ENCODE peak calls at places on chromosomes 12 and 14, in seven cellular contexts. One of them, this sample, is unnamed.

GRCh38 chr14:90774316-90774715 is 41.9 kb downstream of the TTC7B start:
- DNase-seq in NCI-H146: no peak
- DNase-seq in IMR-90: no peak
- DNase-seq in left ventricle myocardium superior: no peak
- DNase-seq in lower leg skin: no peak
- DNase-seq in NCI-H1417: no peak
- DNase-seq in M059J: no peak
- DNase-seq in this sample: no peak

GRCh38 chr12:10364839-10365681 is 24.8 kb downstream of the KLRK1 start:
- DNase-seq in NCI-H146: peak
- DNase-seq in IMR-90: peak
- DNase-seq in left ventricle myocardium superior: peak
- DNase-seq in lower leg skin: peak
- DNase-seq in NCI-H1417: peak
- DNase-seq in M059J: peak
- DNase-seq in this sample: peak

GRCh38 chr14:55073856-55074255 is 22.4 kb downstream of the MAPK1IP1L start:
- DNase-seq in NCI-H146: no peak
- DNase-seq in IMR-90: peak
- DNase-seq in left ventricle myocardium superior: no peak
- DNase-seq in lower leg skin: no peak
- DNase-seq in NCI-H1417: no peak
- DNase-seq in M059J: peak
- DNase-seq in this sample: no peak

GRCh38 chr12:85036241-85036707 is at the start of the genes LRRIQ1 and TSPAN19:
- DNase-seq in NCI-H146: peak
- DNase-seq in IMR-90: peak
- DNase-seq in left ventricle myocardium superior: peak
- DNase-seq in lower leg skin: peak
- DNase-seq in NCI-H1417: peak
- DNase-seq in M059J: peak
- DNase-seq in this sample: no peak

GRCh38 chr12:13592063-13592942 is 389.1 kb downstream of the GRIN2B start:
- DNase-seq in NCI-H146: no peak
- DNase-seq in IMR-90: no peak
- DNase-seq in left ventricle myocardium superior: no peak
- DNase-seq in lower leg skin: no peak
- DNase-seq in NCI-H1417: no peak
- DNase-seq in M059J: no peak
- DNase-seq in this sample: no peak

GRCh38 chr14:32381869-32382268 is 52.8 kb downstream of the AKAP6 start:
- DNase-seq in NCI-H146: no peak
- DNase-seq in IMR-90: no peak
- DNase-seq in left ventricle myocardium superior: no peak
- DNase-seq in lower leg skin: no peak
- DNase-seq in NCI-H1417: no peak
- DNase-seq in M059J: no peak
- DNase-seq in this sample: no peak

GRCh38 chr12:67940780-67941243 is 48.4 kb upstream of the IFNG-AS1 start:
- DNase-seq in NCI-H146: no peak
- DNase-seq in IMR-90: peak
- DNase-seq in left ventricle myocardium superior: no peak
- DNase-seq in lower leg skin: no peak
- DNase-seq in NCI-H1417: no peak
- DNase-seq in M059J: peak
- DNase-seq in this sample: no peak

GRCh38 chr12:86917121-86917520 is 660.9 kb upstream of the MGAT4C start:
- DNase-seq in NCI-H146: no peak
- DNase-seq in IMR-90: no peak
- DNase-seq in left ventricle myocardium superior: no peak
- DNase-seq in lower leg skin: no peak
- DNase-seq in NCI-H1417: no peak
- DNase-seq in M059J: no peak
- DNase-seq in this sample: no peak

GRCh38 chr14:56195727-56196126 is 77.5 kb downstream of the PELI2 start:
- DNase-seq in NCI-H146: peak
- DNase-seq in IMR-90: peak
- DNase-seq in left ventricle myocardium superior: peak
- DNase-seq in lower leg skin: peak
- DNase-seq in NCI-H1417: peak
- DNase-seq in M059J: peak
- DNase-seq in this sample: no peak

GRCh38 chr12:108099778-108100177 is 29.3 kb upstream of the WSCD2 start:
- DNase-seq in NCI-H146: no peak
- DNase-seq in IMR-90: no peak
- DNase-seq in left ventricle myocardium superior: no peak
- DNase-seq in lower leg skin: peak
- DNase-seq in NCI-H1417: no peak
- DNase-seq in M059J: no peak
- DNase-seq in this sample: no peak

GRCh38 chr12:94147377-94147990 is 893 bp upstream of the PLXNC1 start:
- DNase-seq in NCI-H146: no peak
- DNase-seq in IMR-90: no peak
- DNase-seq in left ventricle myocardium superior: no peak
- DNase-seq in lower leg skin: no peak
- DNase-seq in NCI-H1417: no peak
- DNase-seq in M059J: no peak
- DNase-seq in this sample: no peak

This sample was measured in NCI-H1048.